ENCODE peak calls at places on chromosomes 6 and 20, in six cellular contexts. F is WTC11, X is A549, H is HepG2, B is K562, N is H1. U is an unnamed sample.
A peak's percentile ranks its signal among the peaks of the same experiment; 100 is the strongest.

GRCh38 chr20:3000852-3001523 is 42.4 kb upstream of the GNRH2 start:
- DNase-seq in F (no peak), X (peak; percentile 60), H (no peak), B (peak; percentile 18), N (no peak), U (peak; percentile 80)

GRCh38 chr6:27575594-27576361 is 102.9 kb upstream of the ZNF184 start:
- DNase-seq in F (no peak), X (no peak), H (peak; percentile 27), B (peak; percentile 66), N (no peak), U (no peak)

GRCh38 chr6:170267688-170268087 is 23.2 kb downstream of the DLL1 start:
- DNase-seq in F (no peak), X (no peak), H (no peak), B (no peak), N (no peak), U (no peak)

GRCh38 chr6:42984924-42985475 is 630 bp downstream of the PPP2R5D start:
- DNase-seq in F (no peak), X (no peak), H (no peak), B (peak; percentile 39), N (no peak), U (peak; percentile 20)

GRCh38 chr6:148293181-148293995 is 49.2 kb upstream of the SASH1 start:
- DNase-seq in F (no peak), X (no peak), H (no peak), B (no peak), N (no peak), U (no peak)

GRCh38 chr6:44626608-44627007 is 239.1 kb downstream of the CDC5L start:
- DNase-seq in F (no peak), X (no peak), H (no peak), B (no peak), N (no peak), U (no peak)

GRCh38 chr20:53869466-53870258 is 200.7 kb downstream of the BCAS1 start:
- DNase-seq in F (peak; percentile 68), X (peak; percentile 83), H (peak; percentile 96), B (peak; percentile 74), N (no peak), U (peak; percentile 82)

GRCh38 chr6:6699741-6700367 is 111.3 kb downstream of the LY86 start:
- DNase-seq in F (no peak), X (peak; percentile 43), H (no peak), B (peak; percentile 37), N (no peak), U (no peak)

GRCh38 chr6:3165631-3166534 is 8.5 kb upstream of the TUBB2A start:
- DNase-seq in F (no peak), X (no peak), H (peak; percentile 18), B (peak; percentile 54), N (peak; percentile 67), U (peak; percentile 58)

GRCh38 chr20:13554076-13554475 is 84.7 kb downstream of the TASP1 start:
- DNase-seq in F (no peak), X (no peak), H (no peak), B (no peak), N (no peak), U (no peak)

GRCh38 chr6:4928426-4928825 is 75.4 kb downstream of the RPP40 start:
- DNase-seq in F (no peak), X (no peak), H (no peak), B (peak; percentile 80), N (no peak), U (no peak)

GRCh38 chr20:23195635-23196034 is 109.5 kb upstream of the CD93 start:
- DNase-seq in F (no peak), X (no peak), H (no peak), B (no peak), N (no peak), U (no peak)

GRCh38 chr6:142702501-142703460 is 242.2 kb downstream of the HIVEP2 start:
- DNase-seq in F (peak; percentile 14), X (no peak), H (no peak), B (peak; percentile 15), N (no peak), U (peak; percentile 66)

GRCh38 chr6:26604026-26604425 is 7.3 kb downstream of the ABT1 start:
- DNase-seq in F (no peak), X (no peak), H (no peak), B (no peak), N (no peak), U (no peak)

GRCh38 chr20:2172305-2173175 is 70.9 kb downstream of the STK35 start:
- DNase-seq in F (peak; percentile 80), X (peak; percentile 88), H (peak; percentile 55), B (peak; percentile 62), N (no peak), U (peak; percentile 54)

GRCh38 chr6:16318538-16318937 is 80.2 kb downstream of the GMPR start:
- DNase-seq in F (no peak), X (no peak), H (no peak), B (no peak), N (no peak), U (no peak)

GRCh38 chr6:136763716-136764521 is 28.4 kb downstream of the MAP3K5 start:
- DNase-seq in F (no peak), X (no peak), H (no peak), B (no peak), N (no peak), U (no peak)

GRCh38 chr6:38065734-38066133 is 246.2 kb downstream of the ZFAND3 start:
- DNase-seq in F (no peak), X (no peak), H (no peak), B (no peak), N (no peak), U (no peak)

GRCh38 chr6:105609375-105609991 is 206.6 kb upstream of the PREP start:
- DNase-seq in F (no peak), X (peak; percentile 55), H (no peak), B (no peak), N (no peak), U (peak; percentile 30)
- TF ChIP-seq MAX in F (no peak), X (no peak), H (no peak), B (no peak), N (no peak), U (no peak)

GRCh38 chr6:17865798-17866725 is 121.4 kb downstream of the KIF13A start:
- DNase-seq in F (no peak), X (peak; percentile 57), H (peak; percentile 53), B (no peak), N (peak; percentile 7), U (peak; percentile 97)
- TF ChIP-seq JUN in F (no peak), X (peak; percentile 87), H (no peak), B (peak; percentile 83), N (no peak), U (peak; percentile 83)

DNA sequence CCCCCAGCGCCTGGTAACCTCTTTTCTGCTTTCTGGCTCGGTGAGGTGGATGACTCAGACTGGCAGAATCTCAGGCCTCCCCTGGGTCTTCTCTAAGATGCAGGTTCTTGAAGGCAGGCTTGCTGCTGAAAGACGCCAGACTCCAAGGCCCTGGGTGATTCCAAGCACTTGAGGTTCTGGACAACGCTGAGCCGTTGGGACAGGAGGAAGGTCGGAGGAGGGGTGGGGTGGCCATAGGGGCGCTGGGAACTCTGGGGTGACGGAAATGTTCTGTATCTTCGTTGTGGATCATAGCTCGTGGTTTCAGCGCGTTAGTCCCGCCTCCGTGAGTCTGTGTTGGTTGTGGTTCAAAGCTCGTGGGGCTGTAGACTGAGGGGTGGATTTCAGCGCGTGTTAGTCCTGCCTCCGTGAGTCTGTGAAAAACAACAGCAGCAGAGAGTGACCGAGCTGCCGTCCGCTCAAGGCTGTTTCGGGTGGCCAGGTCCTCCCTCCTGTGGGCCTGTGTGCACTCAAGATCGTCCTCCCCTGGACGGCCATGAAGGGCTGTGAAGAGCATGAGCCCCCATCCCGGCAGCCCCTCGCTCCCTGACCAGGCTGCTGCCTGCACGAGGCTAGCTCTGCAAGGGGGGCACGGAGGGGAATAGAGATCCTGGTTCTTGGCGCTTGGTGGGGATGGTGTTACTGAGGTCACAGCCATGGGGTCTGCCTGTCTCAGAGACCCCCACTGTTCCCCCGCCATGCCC is 7.7 kb downstream of the NTSR1 start:
- DNase-seq in F (no peak), X (no peak), H (no peak), B (no peak), N (no peak), U (no peak)
- TF ChIP-seq MAX in F (no peak), X (no peak), H (no peak), B (no peak), N (no peak), U (no peak)

GRCh38 chr6:129619579-129620233 is 90.3 kb downstream of the ARHGAP18 start:
- DNase-seq in F (no peak), X (no peak), H (no peak), B (no peak), N (no peak), U (no peak)
- TF ChIP-seq JUN in F (no peak), X (no peak), H (no peak), B (no peak), N (no peak), U (no peak)

GRCh38 chr20:965956-966355 is 36.2 kb downstream of the RSPO4 start:
- DNase-seq in F (no peak), X (no peak), H (no peak), B (no peak), N (no peak), U (no peak)

GRCh38 chr20:972256-972655 is 29.9 kb downstream of the RSPO4 start:
- DNase-seq in F (no peak), X (no peak), H (no peak), B (no peak), N (no peak), U (no peak)

GRCh38 chr20:963795-964194 is 38.3 kb downstream of the RSPO4 start:
- DNase-seq in F (no peak), X (no peak), H (no peak), B (no peak), N (no peak), U (no peak)

GRCh38 chr20:969868-970267 is 32.2 kb downstream of the RSPO4 start:
- DNase-seq in F (no peak), X (no peak), H (no peak), B (no peak), N (no peak), U (no peak)

DNA sequence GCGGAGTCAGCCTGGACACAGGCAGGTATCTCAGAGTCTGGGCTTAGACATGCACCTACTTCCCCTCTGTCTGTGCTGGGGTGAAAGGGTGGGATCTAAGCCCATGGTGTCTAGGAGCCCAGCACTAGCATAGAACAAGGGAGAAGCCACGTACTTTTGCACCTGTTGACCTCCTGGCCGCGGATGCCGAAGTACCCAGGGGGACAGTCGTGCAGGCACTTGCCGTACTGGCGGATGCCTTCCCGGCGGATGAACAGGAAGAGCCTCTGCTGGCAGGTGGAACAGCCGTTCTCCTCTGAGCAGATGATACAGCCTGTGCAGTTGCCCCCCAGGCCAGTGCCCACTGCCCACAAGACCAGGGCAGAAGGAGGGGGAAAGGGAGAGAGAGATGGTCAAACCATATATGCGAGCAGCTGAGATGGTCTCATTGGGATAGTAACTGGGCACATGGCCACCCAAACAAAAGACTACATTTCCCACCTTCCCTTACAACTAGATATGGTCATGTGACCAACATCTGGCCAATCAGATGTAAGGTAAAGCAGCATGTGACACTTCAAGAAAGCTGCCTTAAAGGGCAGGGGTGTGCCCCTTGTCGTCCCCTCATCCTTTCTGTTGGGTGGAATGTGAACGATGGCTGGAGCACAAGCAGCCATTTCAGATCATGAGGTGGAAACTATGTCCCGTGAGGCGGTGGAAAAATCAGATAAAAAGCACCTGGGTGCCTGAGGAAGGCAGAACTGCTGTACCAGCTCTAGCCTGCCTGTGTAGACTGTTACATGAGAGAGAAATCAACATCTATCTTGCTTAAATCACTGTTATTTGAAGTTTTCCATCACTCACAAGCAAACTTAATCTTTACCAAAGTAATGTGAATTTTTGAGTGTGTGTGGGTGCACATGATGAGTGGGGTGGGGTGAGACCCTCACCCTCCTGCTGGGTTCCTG is 34.0 kb downstream of the RSPO4 start:
- DNase-seq in F (no peak), X (no peak), H (peak; percentile 58), B (peak; percentile 76), N (no peak), U (peak; percentile 31)
- TF ChIP-seq MAX in F (no peak), X (no peak), H (no peak), B (peak; percentile 66), N (peak; percentile 66), U (peak; percentile 61)

U was measured in endothelial cell of umbilical vein.